ENCODE peak calls at places on chromosomes 1 and 21, in eight cellular contexts. One of them, this sample, is unnamed.

GRCh38 chr1:904271-904950 is 19.3 kb upstream of the SAMD11 start:
- DNase-seq in Peyer's patch: peak
- DNase-seq in breast epithelium: peak
- DNase-seq in RWPE1: peak
- DNase-seq in endothelial cell: peak
- DNase-seq in HepG2: no peak
- DNase-seq in nephron progenitor cell: peak
- DNase-seq in choroid plexus epithelial cell: peak
- DNase-seq in this sample: peak

GRCh38 chr1:246058478-246058877 is 448.6 kb downstream of the SMYD3 start:
- DNase-seq in Peyer's patch: no peak
- DNase-seq in breast epithelium: no peak
- DNase-seq in RWPE1: no peak
- DNase-seq in endothelial cell: no peak
- DNase-seq in HepG2: no peak
- DNase-seq in nephron progenitor cell: no peak
- DNase-seq in choroid plexus epithelial cell: no peak
- DNase-seq in this sample: no peak

GRCh38 chr21:17732306-17732705 is 86.8 kb downstream of the C21orf91 start:
- DNase-seq in Peyer's patch: no peak
- DNase-seq in breast epithelium: no peak
- DNase-seq in RWPE1: no peak
- DNase-seq in endothelial cell: no peak
- DNase-seq in HepG2: no peak
- DNase-seq in nephron progenitor cell: no peak
- DNase-seq in choroid plexus epithelial cell: peak
- DNase-seq in this sample: no peak

GRCh38 chr1:208759250-208759649 is 515.1 kb upstream of the PLXNA2 start:
- DNase-seq in Peyer's patch: no peak
- DNase-seq in breast epithelium: no peak
- DNase-seq in RWPE1: no peak
- DNase-seq in endothelial cell: no peak
- DNase-seq in HepG2: no peak
- DNase-seq in nephron progenitor cell: no peak
- DNase-seq in choroid plexus epithelial cell: no peak
- DNase-seq in this sample: no peak

GRCh38 chr1:15115542-15116330 is 37.8 kb upstream of the TMEM51 start:
- DNase-seq in Peyer's patch: no peak
- DNase-seq in breast epithelium: no peak
- DNase-seq in RWPE1: no peak
- DNase-seq in endothelial cell: no peak
- DNase-seq in HepG2: no peak
- DNase-seq in nephron progenitor cell: no peak
- DNase-seq in choroid plexus epithelial cell: no peak
- DNase-seq in this sample: no peak

GRCh38 chr1:202498542-202498941 is 150.0 kb downstream of the PPP1R12B start:
- DNase-seq in Peyer's patch: no peak
- DNase-seq in breast epithelium: no peak
- DNase-seq in RWPE1: no peak
- DNase-seq in endothelial cell: no peak
- DNase-seq in HepG2: no peak
- DNase-seq in nephron progenitor cell: no peak
- DNase-seq in choroid plexus epithelial cell: peak
- DNase-seq in this sample: no peak

GRCh38 chr1:220513834-220514233 is 14.1 kb upstream of the MARK1 start:
- DNase-seq in Peyer's patch: no peak
- DNase-seq in breast epithelium: no peak
- DNase-seq in RWPE1: no peak
- DNase-seq in endothelial cell: no peak
- DNase-seq in HepG2: no peak
- DNase-seq in nephron progenitor cell: no peak
- DNase-seq in choroid plexus epithelial cell: no peak
- DNase-seq in this sample: no peak

GRCh38 chr1:232944342-232944741 is 6.1 kb upstream of the NTPCR start:
- DNase-seq in Peyer's patch: no peak
- DNase-seq in breast epithelium: no peak
- DNase-seq in RWPE1: no peak
- DNase-seq in endothelial cell: no peak
- DNase-seq in HepG2: no peak
- DNase-seq in nephron progenitor cell: no peak
- DNase-seq in choroid plexus epithelial cell: no peak
- DNase-seq in this sample: no peak

GRCh38 chr1:40823345-40823744 is 38.8 kb downstream of the CITED4 start:
- DNase-seq in Peyer's patch: no peak
- DNase-seq in breast epithelium: no peak
- DNase-seq in RWPE1: no peak
- DNase-seq in endothelial cell: no peak
- DNase-seq in HepG2: no peak
- DNase-seq in nephron progenitor cell: no peak
- DNase-seq in choroid plexus epithelial cell: no peak
- DNase-seq in this sample: no peak

GRCh38 chr1:114694540-114695310 is 621 bp downstream of the AMPD1 start:
- DNase-seq in Peyer's patch: no peak
- DNase-seq in breast epithelium: no peak
- DNase-seq in RWPE1: no peak
- DNase-seq in endothelial cell: no peak
- DNase-seq in HepG2: no peak
- DNase-seq in nephron progenitor cell: no peak
- DNase-seq in choroid plexus epithelial cell: no peak
- DNase-seq in this sample: no peak

GRCh38 chr1:227762231-227762911 is 27.1 kb downstream of the SNAP47 start:
- DNase-seq in Peyer's patch: peak
- DNase-seq in breast epithelium: peak
- DNase-seq in RWPE1: peak
- DNase-seq in endothelial cell: peak
- DNase-seq in HepG2: peak
- DNase-seq in nephron progenitor cell: peak
- DNase-seq in choroid plexus epithelial cell: peak
- DNase-seq in this sample: peak

GRCh38 chr1:199490804-199491527 is 536.5 kb upstream of the NR5A2 start:
- DNase-seq in Peyer's patch: no peak
- DNase-seq in breast epithelium: no peak
- DNase-seq in RWPE1: peak
- DNase-seq in endothelial cell: no peak
- DNase-seq in HepG2: no peak
- DNase-seq in nephron progenitor cell: no peak
- DNase-seq in choroid plexus epithelial cell: peak
- DNase-seq in this sample: no peak

GRCh38 chr1:213122514-213122929 is 71.5 kb downstream of the RPS6KC1 start:
- DNase-seq in Peyer's patch: no peak
- DNase-seq in breast epithelium: no peak
- DNase-seq in RWPE1: no peak
- DNase-seq in endothelial cell: no peak
- DNase-seq in HepG2: peak
- DNase-seq in nephron progenitor cell: no peak
- DNase-seq in choroid plexus epithelial cell: peak
- DNase-seq in this sample: no peak

GRCh38 chr1:235018720-235019444 is 109.8 kb downstream of the TOMM20 start:
- DNase-seq in Peyer's patch: peak
- DNase-seq in breast epithelium: no peak
- DNase-seq in RWPE1: no peak
- DNase-seq in endothelial cell: no peak
- DNase-seq in HepG2: no peak
- DNase-seq in nephron progenitor cell: peak
- DNase-seq in choroid plexus epithelial cell: no peak
- DNase-seq in this sample: no peak

GRCh38 chr1:34645109-34645688 is 109.6 kb upstream of the GJB5 start:
- DNase-seq in Peyer's patch: no peak
- DNase-seq in breast epithelium: no peak
- DNase-seq in RWPE1: no peak
- DNase-seq in endothelial cell: no peak
- DNase-seq in HepG2: no peak
- DNase-seq in nephron progenitor cell: no peak
- DNase-seq in choroid plexus epithelial cell: no peak
- DNase-seq in this sample: no peak

GRCh38 chr1:96536576-96536975 is 185.0 kb upstream of the PTBP2 start:
- DNase-seq in Peyer's patch: no peak
- DNase-seq in breast epithelium: no peak
- DNase-seq in RWPE1: no peak
- DNase-seq in endothelial cell: no peak
- DNase-seq in HepG2: no peak
- DNase-seq in nephron progenitor cell: no peak
- DNase-seq in choroid plexus epithelial cell: no peak
- DNase-seq in this sample: no peak

GRCh38 chr1:23530089-23530749 is 814 bp downstream of the E2F2 start:
- DNase-seq in Peyer's patch: no peak
- DNase-seq in breast epithelium: no peak
- DNase-seq in RWPE1: no peak
- DNase-seq in endothelial cell: no peak
- DNase-seq in HepG2: no peak
- DNase-seq in nephron progenitor cell: no peak
- DNase-seq in choroid plexus epithelial cell: no peak
- DNase-seq in this sample: no peak

GRCh38 chr1:29822895-29823294 is 586.6 kb downstream of the PTPRU start:
- DNase-seq in Peyer's patch: peak
- DNase-seq in breast epithelium: no peak
- DNase-seq in RWPE1: no peak
- DNase-seq in endothelial cell: no peak
- DNase-seq in HepG2: no peak
- DNase-seq in nephron progenitor cell: no peak
- DNase-seq in choroid plexus epithelial cell: no peak
- DNase-seq in this sample: no peak

GRCh38 chr1:173917149-173917548 is at the start of gene SERPINC1:
- DNase-seq in Peyer's patch: no peak
- DNase-seq in breast epithelium: no peak
- DNase-seq in RWPE1: no peak
- DNase-seq in endothelial cell: no peak
- DNase-seq in HepG2: peak
- DNase-seq in nephron progenitor cell: no peak
- DNase-seq in choroid plexus epithelial cell: no peak
- DNase-seq in this sample: no peak

GRCh38 chr1:159765806-159766205 is 15.0 kb upstream of the DUSP23 start:
- DNase-seq in Peyer's patch: no peak
- DNase-seq in breast epithelium: no peak
- DNase-seq in RWPE1: no peak
- DNase-seq in endothelial cell: no peak
- DNase-seq in HepG2: no peak
- DNase-seq in nephron progenitor cell: no peak
- DNase-seq in choroid plexus epithelial cell: no peak
- DNase-seq in this sample: no peak

GRCh38 chr1:93061895-93062792 is 16.9 kb upstream of the MTF2 start:
- DNase-seq in Peyer's patch: peak
- DNase-seq in breast epithelium: no peak
- DNase-seq in RWPE1: peak
- DNase-seq in endothelial cell: no peak
- DNase-seq in HepG2: peak
- DNase-seq in nephron progenitor cell: no peak
- DNase-seq in choroid plexus epithelial cell: peak
- DNase-seq in this sample: no peak

GRCh38 chr1:234535763-234536515 is 57.0 kb upstream of the TARBP1 start:
- DNase-seq in Peyer's patch: no peak
- DNase-seq in breast epithelium: peak
- DNase-seq in RWPE1: no peak
- DNase-seq in endothelial cell: no peak
- DNase-seq in HepG2: no peak
- DNase-seq in nephron progenitor cell: no peak
- DNase-seq in choroid plexus epithelial cell: peak
- DNase-seq in this sample: peak

GRCh38 chr21:21003701-21004100 is 5.5 kb downstream of the NCAM2 start:
- DNase-seq in Peyer's patch: no peak
- DNase-seq in breast epithelium: no peak
- DNase-seq in RWPE1: no peak
- DNase-seq in endothelial cell: peak
- DNase-seq in HepG2: peak
- DNase-seq in nephron progenitor cell: peak
- DNase-seq in choroid plexus epithelial cell: peak
- DNase-seq in this sample: no peak

GRCh38 chr21:26185021-26185420 is 14.5 kb upstream of the APP start:
- DNase-seq in Peyer's patch: no peak
- DNase-seq in breast epithelium: no peak
- DNase-seq in RWPE1: no peak
- DNase-seq in endothelial cell: no peak
- DNase-seq in HepG2: no peak
- DNase-seq in nephron progenitor cell: no peak
- DNase-seq in choroid plexus epithelial cell: no peak
- DNase-seq in this sample: no peak

GRCh38 chr21:32350211-32350980 is 42.4 kb downstream of the URB1 start:
- DNase-seq in Peyer's patch: no peak
- DNase-seq in breast epithelium: no peak
- DNase-seq in RWPE1: no peak
- DNase-seq in endothelial cell: no peak
- DNase-seq in HepG2: no peak
- DNase-seq in nephron progenitor cell: no peak
- DNase-seq in choroid plexus epithelial cell: no peak
- DNase-seq in this sample: no peak

GRCh38 chr1:168381850-168382249 is 101.2 kb downstream of the TBX19 start:
- DNase-seq in Peyer's patch: no peak
- DNase-seq in breast epithelium: no peak
- DNase-seq in RWPE1: no peak
- DNase-seq in endothelial cell: no peak
- DNase-seq in HepG2: no peak
- DNase-seq in nephron progenitor cell: no peak
- DNase-seq in choroid plexus epithelial cell: no peak
- DNase-seq in this sample: no peak
- TF ChIP-seq CTCF in Peyer's patch: no peak
- TF ChIP-seq CTCF in breast epithelium: no peak
- TF ChIP-seq CTCF in RWPE1: no peak
- TF ChIP-seq CTCF in endothelial cell: no peak
- TF ChIP-seq CTCF in HepG2: no peak
- TF ChIP-seq CTCF in nephron progenitor cell: no peak
- TF ChIP-seq CTCF in choroid plexus epithelial cell: no peak
- TF ChIP-seq CTCF in this sample: no peak

GRCh38 chr1:57536749-57537423 is 113.0 kb upstream of the DAB1 start:
- DNase-seq in Peyer's patch: no peak
- DNase-seq in breast epithelium: no peak
- DNase-seq in RWPE1: no peak
- DNase-seq in endothelial cell: no peak
- DNase-seq in HepG2: no peak
- DNase-seq in nephron progenitor cell: no peak
- DNase-seq in choroid plexus epithelial cell: no peak
- DNase-seq in this sample: no peak
- TF ChIP-seq CTCF in Peyer's patch: no peak
- TF ChIP-seq CTCF in breast epithelium: no peak
- TF ChIP-seq CTCF in RWPE1: no peak
- TF ChIP-seq CTCF in endothelial cell: no peak
- TF ChIP-seq CTCF in HepG2: no peak
- TF ChIP-seq CTCF in nephron progenitor cell: no peak
- TF ChIP-seq CTCF in choroid plexus epithelial cell: no peak
- TF ChIP-seq CTCF in this sample: no peak

GRCh38 chr1:164440222-164440621 is 118.8 kb upstream of the PBX1 start:
- DNase-seq in Peyer's patch: no peak
- DNase-seq in breast epithelium: no peak
- DNase-seq in RWPE1: no peak
- DNase-seq in endothelial cell: no peak
- DNase-seq in HepG2: no peak
- DNase-seq in nephron progenitor cell: peak
- DNase-seq in choroid plexus epithelial cell: peak
- DNase-seq in this sample: no peak
- TF ChIP-seq CTCF in Peyer's patch: peak
- TF ChIP-seq CTCF in breast epithelium: no peak
- TF ChIP-seq CTCF in RWPE1: no peak
- TF ChIP-seq CTCF in endothelial cell: no peak
- TF ChIP-seq CTCF in HepG2: no peak
- TF ChIP-seq CTCF in nephron progenitor cell: no peak
- TF ChIP-seq CTCF in choroid plexus epithelial cell: peak
- TF ChIP-seq CTCF in this sample: no peak

DNA sequence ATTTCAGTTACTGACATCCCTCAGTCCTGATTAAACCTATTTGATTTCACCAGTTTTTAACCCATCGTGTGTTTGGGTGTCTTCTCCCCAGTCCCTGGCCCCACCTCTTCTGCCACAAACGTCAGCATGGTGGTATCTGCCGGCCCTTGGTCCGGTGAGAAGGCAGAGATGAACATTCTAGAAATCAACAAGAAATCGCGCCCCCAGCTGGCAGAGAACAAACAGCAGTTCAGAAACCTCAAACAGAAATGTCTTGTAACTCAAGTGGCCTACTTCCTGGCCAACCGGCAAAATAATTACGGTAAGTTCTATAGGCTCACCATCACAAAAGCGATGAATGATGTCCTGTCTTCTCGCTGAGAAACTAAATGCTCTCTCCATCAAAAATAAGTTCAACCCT is 28.7 kb downstream of the NBPF3 start:
- DNase-seq in Peyer's patch: no peak
- DNase-seq in breast epithelium: no peak
- DNase-seq in RWPE1: no peak
- DNase-seq in endothelial cell: peak
- DNase-seq in HepG2: no peak
- DNase-seq in nephron progenitor cell: peak
- DNase-seq in choroid plexus epithelial cell: peak
- DNase-seq in this sample: no peak
- TF ChIP-seq CTCF in Peyer's patch: peak
- TF ChIP-seq CTCF in breast epithelium: no peak
- TF ChIP-seq CTCF in RWPE1: no peak
- TF ChIP-seq CTCF in endothelial cell: peak
- TF ChIP-seq CTCF in HepG2: peak
- TF ChIP-seq CTCF in nephron progenitor cell: peak
- TF ChIP-seq CTCF in choroid plexus epithelial cell: peak
- TF ChIP-seq CTCF in this sample: no peak

This sample was measured in lung.